ENCODE peak calls at places on chromosomes 13 and 19, in four cellular contexts. G, I, E and S are unnamed samples.

GRCh38 chr13:73740681-73741080 is 393.5 kb downstream of the KLF12 start:
- DNase-seq in G (no peak), I (no peak), E (peak; percentile 12), S (no peak)

GRCh38 chr19:38224014-38224862 is at the start of gene DPF1:
- DNase-seq in G (no peak), I (no peak), E (peak; percentile 70), S (no peak)

GRCh38 chr19:44696939-44697669 is 1.8 kb upstream of the CEACAM16 start:
- DNase-seq in G (no peak), I (no peak), E (no peak), S (no peak)

GRCh38 chr19:13043285-13043684 is 48.0 kb downstream of the NFIX start:
- DNase-seq in G (no peak), I (no peak), E (no peak), S (no peak)

GRCh38 chr13:98157188-98157587 is 14.3 kb downstream of the FARP1 start:
- DNase-seq in G (no peak), I (no peak), E (no peak), S (no peak)

GRCh38 chr13:44188257-44188656 is 185.4 kb upstream of the SERP2 start:
- DNase-seq in G (no peak), I (no peak), E (peak; percentile 59), S (no peak)

GRCh38 chr13:92802776-92803175 is 423.8 kb upstream of the GPC6 start:
- DNase-seq in G (no peak), I (no peak), E (no peak), S (no peak)

GRCh38 chr13:103948477-103948876 is 882.3 kb upstream of the SLC10A2 start:
- DNase-seq in G (no peak), I (no peak), E (peak; percentile 14), S (no peak)

GRCh38 chr13:48448963-48449614 is 36.2 kb upstream of the LPAR6 start:
- DNase-seq in G (no peak), I (no peak), E (no peak), S (peak; percentile 35)

GRCh38 chr13:79869326-79869725 is 388.4 kb downstream of the NDFIP2 start:
- DNase-seq in G (no peak), I (no peak), E (peak; percentile 12), S (no peak)

GRCh38 chr19:42208612-42209011 is 8.9 kb downstream of the DEDD2 start:
- DNase-seq in G (no peak), I (no peak), E (no peak), S (no peak)

GRCh38 chr19:18593367-18594095 is 4.9 kb downstream of the REX1BD start:
- DNase-seq in G (no peak), I (no peak), E (no peak), S (no peak)

GRCh38 chr19:18594824-18595373 is 6.3 kb downstream of the REX1BD start:
- DNase-seq in G (no peak), I (no peak), E (no peak), S (no peak)

GRCh38 chr19:18596752-18597157 is 8.2 kb downstream of the REX1BD start:
- DNase-seq in G (no peak), I (peak; percentile 41), E (no peak), S (no peak)

GRCh38 chr19:18591735-18592385 is 3.3 kb downstream of the REX1BD start:
- DNase-seq in G (no peak), I (no peak), E (no peak), S (no peak)

GRCh38 chr19:18594096-18594823 is 5.7 kb downstream of the REX1BD start:
- DNase-seq in G (no peak), I (peak; percentile 87), E (peak; percentile 47), S (peak; percentile 50)
- TF ChIP-seq CTCF in G (peak; percentile 70), I (peak; percentile 96), E (peak; percentile 58), S (peak; percentile 54)

GRCh38 chr19:19670070-19670551 is 1.5 kb downstream of the ZNF101 start:
- DNase-seq in G (no peak), I (no peak), E (no peak), S (no peak)
- H3K4me3 ChIP-seq in G (peak overlapping the region; percentile 99), I (peak overlapping the region; percentile 60), E (no peak overlapping the region), S (peak overlapping the region; percentile 94)

GRCh38 chr19:31548941-31549340 is 199.7 kb upstream of the TSHZ3 start:
- DNase-seq in G (no peak), I (peak; percentile 20), E (peak; percentile 2), S (no peak)
- TF ChIP-seq CTCF in G (no peak), I (no peak), E (peak; percentile 42), S (peak; percentile 41)

DNA sequence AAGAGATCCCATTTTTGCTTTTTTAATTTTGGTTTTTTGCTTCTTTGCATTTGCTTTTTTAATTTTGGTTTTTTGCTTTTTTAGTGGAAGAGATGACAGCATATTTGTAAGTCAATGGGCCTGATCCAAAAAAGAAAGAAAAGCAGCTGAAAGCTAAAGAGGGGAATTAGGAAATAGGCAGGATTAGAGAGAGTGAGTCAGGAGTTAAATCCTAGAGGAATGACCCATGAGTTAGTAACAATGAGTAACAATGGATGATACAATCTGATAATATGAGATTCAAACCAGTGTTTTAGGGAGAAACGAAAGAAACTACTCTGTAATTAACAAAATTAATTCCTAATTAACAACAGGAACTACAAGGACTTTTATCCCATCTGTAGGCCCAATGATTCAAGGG is 111.2 kb upstream of the SGCG start:
- DNase-seq in G (no peak), I (no peak), E (no peak), S (no peak)
- H3K4me3 ChIP-seq in G (no peak overlapping the region), I (no peak overlapping the region), E (no peak overlapping the region), S (no peak overlapping the region)

GRCh38 chr13:30453727-30454126 is 12.0 kb downstream of the HMGB1 start:
- DNase-seq in G (no peak), I (no peak), E (no peak), S (no peak)
- TF ChIP-seq CTCF in G (no peak), I (no peak), E (peak; percentile 34), S (peak; percentile 26)

DNA sequence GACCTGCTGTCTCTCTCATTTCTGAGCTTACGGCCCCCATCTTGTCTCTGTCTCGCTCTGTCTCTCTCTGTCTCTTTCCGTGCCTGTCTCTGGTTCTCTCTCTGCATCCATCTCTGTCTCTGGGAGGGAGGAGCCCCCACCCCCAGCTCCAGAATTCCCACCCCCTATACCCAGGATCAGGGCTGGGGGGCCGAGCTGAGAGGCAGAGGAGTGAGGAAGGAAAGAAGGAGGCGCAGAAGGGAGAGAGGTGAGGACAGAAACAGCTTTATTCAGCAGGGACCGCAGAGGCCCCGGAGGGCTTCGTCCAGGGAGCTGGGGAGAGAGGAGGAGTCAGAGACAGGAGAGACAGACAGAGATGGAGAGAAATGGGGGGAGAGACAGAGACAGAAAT is 14.0 kb downstream of the JOSD2 start:
- DNase-seq in G (no peak), I (peak; percentile 4), E (no peak), S (no peak)
- H3K4me3 ChIP-seq in G (no peak overlapping the region), I (no peak overlapping the region), E (no peak overlapping the region), S (no peak overlapping the region)

GRCh38 chr19:33438016-33438671 is 64.6 kb downstream of the CEBPG start:
- DNase-seq in G (no peak), I (no peak), E (no peak), S (no peak)
- TF ChIP-seq CTCF in G (no peak), I (no peak), E (peak; percentile 45), S (no peak)

GRCh38 chr19:1254081-1254527 is 5.7 kb downstream of the MIDN start:
- DNase-seq in G (no peak), I (peak; percentile 69), E (no peak), S (no peak)

GRCh38 chr19:1253514-1254080 is 5.2 kb downstream of the MIDN start:
- DNase-seq in G (no peak), I (no peak), E (no peak), S (no peak)

GRCh38 chr19:1251503-1252220 is 3.3 kb downstream of the MIDN start:
- DNase-seq in G (peak; percentile 59), I (no peak), E (no peak), S (no peak)

GRCh38 chr19:1252221-1252817 is 3.9 kb downstream of the MIDN start:
- DNase-seq in G (peak; percentile 83), I (no peak), E (peak; percentile 62), S (no peak)

DNA sequence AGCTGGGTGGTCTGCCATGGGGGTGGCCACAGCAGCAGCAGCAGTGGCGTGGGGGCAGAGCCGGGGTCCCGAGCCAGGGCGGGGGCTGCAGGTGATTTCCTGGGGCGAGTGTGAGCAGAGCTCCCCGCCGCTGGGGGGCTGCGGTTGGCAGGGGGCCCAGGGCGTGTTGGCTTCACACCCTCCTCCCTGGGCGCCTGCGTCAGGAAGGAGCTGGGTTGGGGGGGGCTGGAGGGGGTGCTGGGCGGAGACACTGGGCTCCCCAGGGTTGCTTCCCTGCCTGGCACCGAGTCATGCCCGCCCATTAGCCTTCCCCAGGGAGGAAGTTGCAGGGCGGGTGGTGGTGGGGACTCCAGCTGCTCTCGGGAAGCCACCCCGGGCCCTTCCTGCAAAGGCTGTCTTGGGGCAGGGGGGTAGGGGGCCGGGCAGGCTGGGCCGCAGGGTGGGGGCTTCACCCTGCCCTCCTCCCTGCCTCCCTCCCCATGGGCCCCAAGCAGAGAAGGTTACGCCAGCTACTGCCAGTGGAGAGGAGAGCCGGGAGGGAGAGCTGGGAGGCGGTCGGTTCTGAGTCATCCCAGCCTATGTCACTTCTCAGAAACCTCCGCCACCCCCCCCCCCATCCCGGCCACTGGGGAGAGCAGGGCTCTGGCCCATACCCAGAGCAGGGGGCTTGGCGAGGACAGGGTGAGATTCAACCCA is 4.6 kb downstream of the MIDN start:
- DNase-seq in G (peak; percentile 81), I (peak; percentile 95), E (peak; percentile 94), S (peak; percentile 88)
- H3K4me3 ChIP-seq in G (peak overlapping the region; percentile 73), I (peak overlapping the region; percentile 86), E (peak overlapping the region; percentile 79), S (peak overlapping the region; percentile 77)

DNA sequence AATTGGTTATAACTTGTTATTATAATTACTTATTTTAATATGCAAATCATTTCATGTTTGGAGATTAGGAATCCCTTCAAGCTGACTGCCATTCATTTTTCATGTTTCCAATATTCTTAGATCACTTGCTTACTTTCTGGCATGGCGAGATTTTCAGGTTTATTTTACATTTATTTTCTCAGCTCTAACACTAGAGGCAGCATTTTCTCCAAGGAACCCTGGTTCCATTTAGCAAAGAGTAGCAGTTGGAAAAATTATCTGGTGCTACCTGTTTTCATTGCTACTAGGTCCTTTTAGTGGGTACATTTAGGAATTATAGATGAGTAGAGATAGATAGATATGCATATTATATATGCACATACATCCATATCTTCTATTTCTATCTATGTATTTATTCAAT is 90.9 kb upstream of the TRPC4 start:
- DNase-seq in G (no peak), I (no peak), E (no peak), S (no peak)
- TF ChIP-seq CTCF in G (no peak), I (no peak), E (peak; percentile 36), S (peak; percentile 21)